ENCODE peak calls at places on chromosomes 4 and X, in ten cellular contexts. O is mucosa of gallbladder; N is foreskin melanocyte; Z is brain microvascular endothelial cell; T is stimulated activated CD4-positive, alpha-beta T cell treated with anti-CD3 and anti-CD28 coated beads, Interleukin-15, amount 100 ng/mL, for 24 hours; V is AG09319; J is sciatic nerve; A is caudate nucleus; C is GM12865; F is mesothelial cell of epicardium. Q is an unnamed sample.

GRCh38 chr4:134952775-134953174 is 751.2 kb upstream of the PABPC4L start:
- DNase-seq in O (no peak), N (no peak), Z (no peak), T (no peak), V (no peak), J (no peak), A (no peak), C (no peak), F (no peak), Q (no peak)

GRCh38 chrX:47198026-47198686 is 4.5 kb downstream of the UBA1 start:
- DNase-seq in O (no peak), N (no peak), Z (no peak), T (no peak), V (no peak), J (no peak), A (no peak), C (no peak), F (no peak), Q (no peak)

GRCh38 chrX:37047776-37048175 is 39.6 kb downstream of the FAM47C start:
- DNase-seq in O (no peak), N (no peak), Z (no peak), T (no peak), V (no peak), J (no peak), A (no peak), C (peak; percentile 0), F (no peak), Q (no peak)

GRCh38 chr4:111074523-111075114 is 451.7 kb upstream of the PITX2 start:
- DNase-seq in O (no peak), N (no peak), Z (no peak), T (no peak), V (no peak), J (no peak), A (no peak), C (no peak), F (no peak), Q (no peak)

GRCh38 chr4:24643774-24644520 is 59.6 kb upstream of the DHX15 start:
- DNase-seq in O (no peak), N (no peak), Z (no peak), T (no peak), V (no peak), J (no peak), A (no peak), C (no peak), F (no peak), Q (no peak)

GRCh38 chr4:138162259-138162658 is 79.9 kb downstream of the SLC7A11 start:
- DNase-seq in O (no peak), N (no peak), Z (no peak), T (no peak), V (no peak), J (no peak), A (no peak), C (no peak), F (no peak), Q (no peak)

GRCh38 chrX:112867570-112867969 is 26.9 kb upstream of the AMOT start:
- DNase-seq in O (no peak), N (no peak), Z (no peak), T (no peak), V (no peak), J (no peak), A (no peak), C (no peak), F (no peak), Q (no peak)

GRCh38 chrX:46758163-46758955 is 559 bp downstream of the SLC9A7 start:
- DNase-seq in O (no peak), N (no peak), Z (no peak), T (peak; percentile 41), V (no peak), J (no peak), A (no peak), C (peak; percentile 51), F (no peak), Q (no peak)

GRCh38 chr4:28391877-28392276 is 1531.2 kb downstream of the STIM2 start:
- DNase-seq in O (no peak), N (no peak), Z (peak; percentile 20), T (no peak), V (no peak), J (no peak), A (no peak), C (no peak), F (no peak), Q (no peak)

GRCh38 chr4:138555584-138555983 is 313.4 kb upstream of the SLC7A11 start:
- DNase-seq in O (no peak), N (no peak), Z (no peak), T (no peak), V (no peak), J (no peak), A (no peak), C (peak; percentile 41), F (no peak), Q (no peak)

GRCh38 chr4:40314951-40315350 is 20.2 kb upstream of the CHRNA9 start:
- DNase-seq in O (no peak), N (no peak), Z (no peak), T (no peak), V (no peak), J (no peak), A (no peak), C (no peak), F (no peak), Q (no peak)

GRCh38 chr4:139641218-139641617 is 24.4 kb upstream of the MGST2 start:
- DNase-seq in O (no peak), N (no peak), Z (peak; percentile 39), T (no peak), V (no peak), J (no peak), A (no peak), C (no peak), F (no peak), Q (no peak)

GRCh38 chrX:40145670-40146470 is 48.1 kb upstream of the BCOR start:
- DNase-seq in O (no peak), N (no peak), Z (no peak), T (no peak), V (no peak), J (no peak), A (no peak), C (no peak), F (no peak), Q (no peak)